ENCODE peak calls at places on chromosomes 6 and 20, in eight cellular contexts. W is ascending aorta, K is tibial artery, Y is sigmoid colon, O is D721Med, T is fibroblast of the aortic adventitia, L is progenitor cell of endocrine pancreas, B is nephron progenitor cell. P is an unnamed sample.
A peak's percentile ranks its signal among the peaks of the same experiment; 100 is the strongest.

GRCh38 chr20:43372051-43372450 is 85.6 kb upstream of the SRSF6 start:
- DNase-seq in T (peak; percentile 67), B (no peak), Y (no peak), O (no peak), W (no peak), K (no peak), L (no peak), P (no peak)

GRCh38 chr6:109896333-109896732 is 81.8 kb upstream of the GPR6 start:
- DNase-seq in K (no peak), T (peak; percentile 24), Y (no peak), B (no peak), L (no peak), O (no peak), W (no peak), P (no peak)

GRCh38 chr20:59743767-59744485 is 139.6 kb downstream of the PHACTR3 start:
- DNase-seq in W (no peak), T (no peak), Y (no peak), K (no peak), L (no peak), O (no peak), B (no peak), P (peak; percentile 56)

GRCh38 chr6:1281746-1282145 is 30.2 kb upstream of the FOXQ1 start:
- DNase-seq in Y (no peak), O (no peak), L (no peak), W (no peak), B (no peak), K (no peak), T (no peak), P (no peak)

GRCh38 chr20:63194007-63194820 is 21.7 kb downstream of the YTHDF1 start:
- DNase-seq in B (no peak), T (no peak), O (no peak), Y (no peak), L (no peak), K (no peak), W (no peak), P (no peak)

GRCh38 chr6:140541288-140541687 is 1166.8 kb upstream of the CITED2 start:
- DNase-seq in B (no peak), Y (no peak), T (no peak), W (no peak), K (no peak), L (no peak), O (no peak), P (no peak)

GRCh38 chr6:89669002-89669401 is 30.5 kb upstream of the LYRM2 start:
- DNase-seq in L (no peak), T (peak; percentile 46), B (no peak), W (no peak), K (no peak), Y (no peak), O (no peak), P (no peak)

GRCh38 chr20:46348972-46349741 is 40.9 kb upstream of the CDH22 start:
- DNase-seq in Y (no peak), O (peak; percentile 68), W (no peak), B (peak; percentile 82), K (peak; percentile 75), T (peak; percentile 49), L (peak; percentile 61), P (peak; percentile 87)

GRCh38 chr6:116557863-116558262 is 4.3 kb downstream of the CALHM4 start:
- DNase-seq in Y (no peak), B (no peak), W (no peak), L (no peak), K (no peak), T (peak; percentile 95), O (no peak), P (peak; percentile 27)

GRCh38 chr6:110181131-110182027 is 1.2 kb downstream of the CDC40 start:
- DNase-seq in W (no peak), L (no peak), B (no peak), K (no peak), O (no peak), Y (no peak), T (peak; percentile 12), P (no peak)

GRCh38 chr20:9457055-9457454 is 57.3 kb upstream of the LAMP5 start:
- DNase-seq in O (no peak), L (no peak), Y (no peak), W (no peak), K (no peak), T (no peak), B (no peak), P (no peak)

GRCh38 chr20:37936451-37936850 is 33.5 kb downstream of the VSTM2L start:
- DNase-seq in T (no peak), W (no peak), O (no peak), L (no peak), K (no peak), B (no peak), Y (peak; percentile 25), P (no peak)

DNA sequence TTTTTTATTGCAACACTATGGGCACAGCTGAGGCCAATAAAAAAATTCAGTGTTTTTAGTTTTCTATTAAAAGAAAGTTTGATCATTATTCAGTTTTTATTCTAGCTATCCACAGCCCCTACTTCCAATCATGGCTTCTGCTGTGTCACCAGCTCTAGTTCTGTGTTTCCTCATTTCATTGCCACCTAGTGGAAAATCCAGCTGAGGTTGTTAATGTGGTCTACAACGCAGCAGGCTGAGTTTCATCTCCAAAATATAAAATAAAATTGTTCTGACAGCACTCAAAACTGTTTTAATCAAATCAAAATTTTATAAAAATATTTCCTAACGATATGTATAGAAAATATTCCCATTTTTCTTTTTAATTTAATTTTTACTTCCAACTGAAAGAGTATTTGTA is 13.6 kb downstream of the COL9A1 start:
- DNase-seq in B (no peak), T (no peak), O (no peak), K (no peak), W (no peak), Y (no peak), L (no peak), P (peak; percentile 37)
- TF ChIP-seq CTCF in B (no peak), T (no peak), O (no peak), K (no peak), W (no peak), Y (no peak), L (peak; percentile 45), P (peak; percentile 53)

GRCh38 chr20:48525400-48525799 is 302.4 kb downstream of the PREX1 start:
- DNase-seq in K (no peak), W (no peak), Y (no peak), L (no peak), B (no peak), O (no peak), T (no peak), P (no peak)

GRCh38 chr20:48526936-48527335 is 300.9 kb downstream of the PREX1 start:
- DNase-seq in T (no peak), L (no peak), K (no peak), O (no peak), B (no peak), Y (no peak), W (no peak), P (no peak)

GRCh38 chr20:48521121-48521520 is 306.7 kb downstream of the PREX1 start:
- DNase-seq in B (no peak), L (no peak), T (no peak), Y (no peak), O (no peak), W (no peak), K (no peak), P (no peak)

GRCh38 chr20:48524582-48524981 is 303.2 kb downstream of the PREX1 start:
- DNase-seq in T (no peak), Y (no peak), W (no peak), O (no peak), B (no peak), L (no peak), K (no peak), P (no peak)

DNA sequence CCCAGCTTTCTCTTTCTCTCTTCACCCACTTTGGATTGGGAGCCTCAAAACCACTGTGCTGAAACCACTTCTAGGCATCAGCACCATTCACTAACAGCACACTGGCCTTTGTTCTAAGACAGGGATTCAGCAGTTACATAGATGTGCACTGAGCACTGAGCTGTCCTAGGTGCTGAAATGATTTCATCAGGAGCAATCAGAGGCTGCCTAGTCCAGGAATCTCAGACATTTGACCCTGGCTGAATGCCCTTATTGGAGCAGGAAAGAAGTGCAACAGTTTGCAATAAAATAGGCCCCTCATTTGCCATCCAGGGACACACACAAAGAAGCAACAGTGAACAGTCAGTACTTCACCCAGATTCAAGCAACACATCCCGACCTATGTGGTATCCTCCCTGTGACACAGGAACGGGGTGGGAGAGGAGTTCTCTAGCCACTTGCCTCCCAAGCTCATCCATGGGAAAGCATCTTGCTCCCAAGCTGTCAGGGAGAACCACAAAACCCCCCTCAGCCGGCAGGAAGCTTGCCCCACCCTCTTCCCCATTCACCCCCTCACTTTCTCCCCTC is 304.5 kb downstream of the PREX1 start:
- DNase-seq in B (peak; percentile 76), W (no peak), K (no peak), L (peak; percentile 62), T (peak; percentile 79), O (no peak), Y (no peak), P (peak; percentile 90)
- TF ChIP-seq CTCF in B (no peak), W (no peak), K (no peak), L (no peak), T (no peak), O (no peak), Y (no peak), P (no peak)

GRCh38 chr6:158565482-158566040 is 5.7 kb downstream of the TMEM181 start:
- DNase-seq in O (no peak), B (no peak), L (no peak), W (no peak), Y (no peak), T (no peak), K (no peak), P (no peak)
- TF ChIP-seq CTCF in O (no peak), B (peak; percentile 12), L (peak; percentile 32), W (no peak), Y (no peak), T (peak; percentile 1), K (no peak), P (peak; percentile 38)

GRCh38 chr6:169961772-169962561 is 210.5 kb downstream of the ERMARD start:
- DNase-seq in K (peak; percentile 65), L (peak; percentile 45), W (peak; percentile 6), Y (peak; percentile 75), T (no peak), B (peak; percentile 71), O (no peak), P (peak; percentile 75)
- TF ChIP-seq CTCF in K (no peak), L (peak; percentile 67), W (peak; percentile 19), Y (peak; percentile 52), T (no peak), B (peak; percentile 55), O (no peak), P (peak; percentile 77)

GRCh38 chr20:2086177-2086979 is 15.2 kb upstream of the STK35 start:
- DNase-seq in W (no peak), L (no peak), Y (no peak), O (no peak), B (no peak), K (no peak), T (peak; percentile 19), P (no peak)
- TF ChIP-seq CTCF in W (no peak), L (no peak), Y (peak; percentile 14), O (no peak), B (no peak), K (no peak), T (peak; percentile 43), P (no peak)

DNA sequence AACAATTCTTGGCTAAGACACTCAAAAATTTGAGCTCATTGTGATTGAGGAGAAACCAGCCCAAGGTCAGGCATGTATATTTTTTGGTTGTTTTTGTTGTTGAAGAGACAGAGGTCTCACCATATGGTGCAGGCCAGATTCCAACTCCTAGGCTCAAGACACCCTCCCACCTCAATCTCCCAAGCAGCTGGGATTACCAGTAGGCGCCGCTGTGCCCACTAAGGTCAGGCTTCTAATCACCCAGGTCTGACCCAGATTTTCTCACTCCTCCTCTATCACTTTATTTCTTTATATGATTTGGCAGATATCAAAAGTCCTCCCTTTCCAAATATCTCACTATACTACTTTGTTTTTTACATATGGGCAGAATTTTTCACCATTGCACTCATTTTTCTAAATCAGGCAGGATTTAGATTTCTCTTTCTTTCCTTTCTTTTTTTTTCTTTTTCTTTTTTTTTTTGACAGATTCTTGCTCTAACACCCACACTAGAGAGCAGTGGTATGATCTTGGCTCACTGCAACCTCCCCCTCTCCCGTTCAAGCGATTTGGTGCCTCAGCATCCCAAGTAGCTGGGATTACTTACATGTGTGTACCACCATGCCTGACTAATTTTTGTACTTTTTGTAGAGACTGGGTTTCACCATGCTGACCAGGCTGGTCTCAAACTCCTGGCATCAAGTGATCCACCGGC is 1.7 kb upstream of the C6orf141 start:
- DNase-seq in T (no peak), W (no peak), K (no peak), L (no peak), B (no peak), O (no peak), Y (no peak), P (peak; percentile 52)
- TF ChIP-seq CTCF in T (no peak), W (no peak), K (no peak), L (no peak), B (no peak), O (peak; percentile 60), Y (no peak), P (peak; percentile 68)

P was measured in GM23338.